ENCODE peak calls at places on chromosomes 4 and X, in seven cellular contexts. One of them, this sample, is unnamed.

GRCh38 chrX:46737462-46737861 is 21.5 kb downstream of the SLC9A7 start:
- DNase-seq in HCT116: no peak
- DNase-seq in HepG2: no peak
- DNase-seq in H1: no peak
- DNase-seq in SK-N-SH: no peak
- DNase-seq in GM12878: no peak
- DNase-seq in K562: no peak
- DNase-seq in this sample: no peak

GRCh38 chr4:3067473-3068001 is 6.8 kb downstream of the HTT-AS start:
- DNase-seq in HCT116: no peak
- DNase-seq in HepG2: no peak
- DNase-seq in H1: no peak
- DNase-seq in SK-N-SH: no peak
- DNase-seq in GM12878: no peak
- DNase-seq in K562: no peak
- DNase-seq in this sample: no peak

GRCh38 chrX:27619459-27619858 is 29.3 kb downstream of the DCAF8L2 start:
- DNase-seq in HCT116: no peak
- DNase-seq in HepG2: no peak
- DNase-seq in H1: no peak
- DNase-seq in SK-N-SH: no peak
- DNase-seq in GM12878: no peak
- DNase-seq in K562: no peak
- DNase-seq in this sample: no peak

GRCh38 chrX:153626025-153626633 is 20.9 kb upstream of the DUSP9 start:
- DNase-seq in HCT116: no peak
- DNase-seq in HepG2: no peak
- DNase-seq in H1: no peak
- DNase-seq in SK-N-SH: no peak
- DNase-seq in GM12878: no peak
- DNase-seq in K562: no peak
- DNase-seq in this sample: no peak

GRCh38 chr4:165766976-165767375 is 106.1 kb upstream of the TLL1 start:
- DNase-seq in HCT116: no peak
- DNase-seq in HepG2: no peak
- DNase-seq in H1: no peak
- DNase-seq in SK-N-SH: no peak
- DNase-seq in GM12878: no peak
- DNase-seq in K562: no peak
- DNase-seq in this sample: no peak

GRCh38 chr4:8581094-8581861 is 1.1 kb downstream of the GPR78 start:
- DNase-seq in HCT116: no peak
- DNase-seq in HepG2: no peak
- DNase-seq in H1: no peak
- DNase-seq in SK-N-SH: no peak
- DNase-seq in GM12878: no peak
- DNase-seq in K562: no peak
- DNase-seq in this sample: no peak

GRCh38 chr4:7183161-7183560 is 9.2 kb upstream of the SORCS2 start:
- DNase-seq in HCT116: no peak
- DNase-seq in HepG2: no peak
- DNase-seq in H1: no peak
- DNase-seq in SK-N-SH: no peak
- DNase-seq in GM12878: no peak
- DNase-seq in K562: no peak
- DNase-seq in this sample: no peak

GRCh38 chr4:8552581-8553205 is 27.5 kb upstream of the GPR78 start:
- DNase-seq in HCT116: no peak
- DNase-seq in HepG2: no peak
- DNase-seq in H1: no peak
- DNase-seq in SK-N-SH: peak; percentile 5
- DNase-seq in GM12878: no peak
- DNase-seq in K562: no peak
- DNase-seq in this sample: no peak

GRCh38 chr4:182807841-182808548 is 109.2 kb downstream of the DCTD start:
- DNase-seq in HCT116: no peak
- DNase-seq in HepG2: no peak
- DNase-seq in H1: no peak
- DNase-seq in SK-N-SH: no peak
- DNase-seq in GM12878: no peak
- DNase-seq in K562: no peak
- DNase-seq in this sample: no peak

GRCh38 chr4:123597586-123597985 is 201.0 kb downstream of the SPRY1 start:
- DNase-seq in HCT116: no peak
- DNase-seq in HepG2: no peak
- DNase-seq in H1: no peak
- DNase-seq in SK-N-SH: no peak
- DNase-seq in GM12878: no peak
- DNase-seq in K562: no peak
- DNase-seq in this sample: no peak

GRCh38 chr4:70993181-70994068 is at the start of gene DCK:
- DNase-seq in HCT116: peak; percentile 77
- DNase-seq in HepG2: peak; percentile 85
- DNase-seq in H1: peak; percentile 84
- DNase-seq in SK-N-SH: peak; percentile 96
- DNase-seq in GM12878: no peak
- DNase-seq in K562: peak; percentile 96
- DNase-seq in this sample: peak; percentile 20

GRCh38 chr4:157992038-157992706 is 180.7 kb downstream of the GASK1B start:
- DNase-seq in HCT116: peak; percentile 73
- DNase-seq in HepG2: peak; percentile 60
- DNase-seq in H1: no peak
- DNase-seq in SK-N-SH: peak; percentile 10
- DNase-seq in GM12878: no peak
- DNase-seq in K562: peak; percentile 57
- DNase-seq in this sample: no peak

GRCh38 chr4:183181081-183181480 is 82.0 kb downstream of the WWC2 start:
- DNase-seq in HCT116: no peak
- DNase-seq in HepG2: no peak
- DNase-seq in H1: no peak
- DNase-seq in SK-N-SH: no peak
- DNase-seq in GM12878: no peak
- DNase-seq in K562: no peak
- DNase-seq in this sample: no peak

GRCh38 chr4:25448379-25449109 is 71.5 kb downstream of the ANAPC4 start:
- DNase-seq in HCT116: no peak
- DNase-seq in HepG2: no peak
- DNase-seq in H1: no peak
- DNase-seq in SK-N-SH: no peak
- DNase-seq in GM12878: no peak
- DNase-seq in K562: no peak
- DNase-seq in this sample: no peak

GRCh38 chr4:90051999-90052398 is 75.2 kb upstream of the CCSER1 start:
- DNase-seq in HCT116: no peak
- DNase-seq in HepG2: no peak
- DNase-seq in H1: no peak
- DNase-seq in SK-N-SH: no peak
- DNase-seq in GM12878: no peak
- DNase-seq in K562: no peak
- DNase-seq in this sample: no peak

GRCh38 chr4:8157944-8158709 is 486 bp downstream of the ABLIM2 start:
- DNase-seq in HCT116: no peak
- DNase-seq in HepG2: no peak
- DNase-seq in H1: no peak
- DNase-seq in SK-N-SH: no peak
- DNase-seq in GM12878: no peak
- DNase-seq in K562: no peak
- DNase-seq in this sample: no peak

GRCh38 chrX:120120223-120120622 is 4.5 kb upstream of the RHOXF1 start:
- DNase-seq in HCT116: no peak
- DNase-seq in HepG2: no peak
- DNase-seq in H1: no peak
- DNase-seq in SK-N-SH: no peak
- DNase-seq in GM12878: no peak
- DNase-seq in K562: no peak
- DNase-seq in this sample: no peak

GRCh38 chr4:3481113-3481531 is 18.0 kb downstream of the DOK7 start:
- DNase-seq in HCT116: no peak
- DNase-seq in HepG2: no peak
- DNase-seq in H1: peak; percentile 50
- DNase-seq in SK-N-SH: no peak
- DNase-seq in GM12878: no peak
- DNase-seq in K562: no peak
- DNase-seq in this sample: no peak

GRCh38 chr4:3293410-3294391 is 880 bp downstream of the RGS12 start:
- DNase-seq in HCT116: no peak
- DNase-seq in HepG2: no peak
- DNase-seq in H1: no peak
- DNase-seq in SK-N-SH: no peak
- DNase-seq in GM12878: no peak
- DNase-seq in K562: no peak
- DNase-seq in this sample: no peak

GRCh38 chr4:145609494-145610427 is 9.4 kb upstream of the MMAA start:
- DNase-seq in HCT116: peak; percentile 68
- DNase-seq in HepG2: peak; percentile 58
- DNase-seq in H1: no peak
- DNase-seq in SK-N-SH: peak; percentile 41
- DNase-seq in GM12878: peak; percentile 58
- DNase-seq in K562: peak; percentile 42
- DNase-seq in this sample: no peak

GRCh38 chr4:154076921-154077320 is 288.0 kb upstream of the SFRP2 start:
- DNase-seq in HCT116: no peak
- DNase-seq in HepG2: no peak
- DNase-seq in H1: no peak
- DNase-seq in SK-N-SH: no peak
- DNase-seq in GM12878: no peak
- DNase-seq in K562: no peak
- DNase-seq in this sample: no peak

GRCh38 chr4:189084671-189085070 is 856.0 kb upstream of the FRG1 start:
- DNase-seq in HCT116: peak; percentile 33
- DNase-seq in HepG2: no peak
- DNase-seq in H1: no peak
- DNase-seq in SK-N-SH: no peak
- DNase-seq in GM12878: no peak
- DNase-seq in K562: no peak
- DNase-seq in this sample: no peak

DNA sequence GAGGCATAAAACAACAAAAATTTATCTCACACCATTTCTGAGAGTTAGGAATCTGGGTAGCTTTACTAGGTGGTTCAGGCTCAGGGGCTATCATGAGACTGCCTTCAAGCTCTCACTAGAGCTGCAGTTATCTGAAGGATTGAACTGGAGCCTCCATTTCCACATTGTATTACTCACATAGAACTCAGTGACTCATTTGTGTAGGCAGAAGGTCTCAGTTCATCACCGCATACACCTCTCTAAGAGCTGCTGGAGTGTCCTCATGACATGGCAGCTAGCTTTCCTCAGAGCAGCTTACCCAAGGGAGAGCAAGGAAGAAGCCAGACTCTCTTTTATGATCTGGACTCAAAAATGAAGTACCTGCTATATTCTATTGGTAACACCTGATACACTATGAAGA is 389.2 kb downstream of the IQCM start:
- DNase-seq in HCT116: no peak
- DNase-seq in HepG2: no peak
- DNase-seq in H1: no peak
- DNase-seq in SK-N-SH: no peak
- DNase-seq in GM12878: no peak
- DNase-seq in K562: no peak
- DNase-seq in this sample: no peak
- H3K4me1 ChIP-seq in HCT116: no peaks in the 10 kb centered on the region
- H3K4me1 ChIP-seq in HepG2: no peaks in the 10 kb centered on the region
- H3K4me1 ChIP-seq in H1: no peaks in the 10 kb centered on the region
- H3K4me1 ChIP-seq in SK-N-SH: no peaks in the 10 kb centered on the region
- H3K4me1 ChIP-seq in GM12878: no peaks in the 10 kb centered on the region
- H3K4me1 ChIP-seq in K562: no peaks in the 10 kb centered on the region
- H3K4me1 ChIP-seq in this sample: no peaks in the 10 kb centered on the region

DNA sequence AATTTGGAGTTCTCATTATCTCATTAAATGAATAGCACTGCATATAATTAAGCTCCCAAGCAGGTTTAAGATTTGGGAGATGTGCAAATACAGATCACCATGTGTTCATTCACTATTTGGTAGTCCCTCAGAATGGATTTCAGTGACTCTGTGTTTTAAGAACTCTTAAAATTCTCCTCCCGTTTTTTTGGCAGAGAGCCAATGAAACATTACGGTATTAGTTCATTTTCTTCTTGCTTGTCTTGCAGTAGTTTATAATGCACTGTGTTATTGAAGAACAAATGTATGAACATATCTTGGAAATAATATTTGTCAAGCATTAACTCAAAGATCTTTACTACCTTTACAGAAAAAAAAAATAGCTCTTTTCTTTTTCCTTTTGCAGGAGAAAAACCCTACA is 32.7 kb downstream of the KLF3 start:
- DNase-seq in HCT116: no peak
- DNase-seq in HepG2: no peak
- DNase-seq in H1: no peak
- DNase-seq in SK-N-SH: no peak
- DNase-seq in GM12878: no peak
- DNase-seq in K562: no peak
- DNase-seq in this sample: no peak
- TF ChIP-seq SIN3A in HCT116: no peak
- TF ChIP-seq SIN3A in HepG2: no peak
- TF ChIP-seq SIN3A in H1: no peak
- TF ChIP-seq SIN3A in SK-N-SH: no peak
- TF ChIP-seq SIN3A in GM12878: no peak
- TF ChIP-seq SIN3A in K562: no peak
- TF ChIP-seq SIN3A in this sample: no peak

DNA sequence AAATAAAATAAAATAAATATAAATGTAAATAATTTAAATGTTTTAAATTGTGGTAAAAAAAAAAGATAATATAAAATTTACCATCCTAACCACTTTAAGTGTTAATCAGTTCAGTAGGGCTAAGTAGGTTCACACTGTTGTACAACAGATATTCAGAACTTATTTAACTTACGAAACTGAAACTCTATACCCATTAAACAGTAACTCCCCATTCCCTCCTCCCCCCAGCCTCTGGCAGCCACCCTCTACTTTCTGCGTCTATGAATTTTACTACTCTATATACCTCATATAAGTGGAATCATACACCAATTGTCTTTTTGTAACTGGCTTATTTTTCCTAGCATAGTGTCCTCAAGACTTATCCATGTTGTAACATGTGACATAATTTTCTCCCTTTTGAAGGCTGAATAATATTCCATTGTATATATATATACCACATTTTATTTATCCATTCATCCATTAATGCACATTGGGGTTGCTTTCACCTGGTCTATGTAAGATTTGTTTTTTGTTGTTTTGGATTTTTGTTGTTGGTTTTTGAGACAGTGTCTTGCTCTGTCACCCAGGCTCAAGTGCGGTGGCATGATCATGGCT is 32.5 kb upstream of the ELF2 start:
- DNase-seq in HCT116: no peak
- DNase-seq in HepG2: no peak
- DNase-seq in H1: no peak
- DNase-seq in SK-N-SH: no peak
- DNase-seq in GM12878: no peak
- DNase-seq in K562: no peak
- DNase-seq in this sample: no peak
- H3K4me1 ChIP-seq in HCT116: peaks cover 5% of the 10 kb centered on the region
- H3K4me1 ChIP-seq in HepG2: peaks cover 36% of the 10 kb centered on the region
- H3K4me1 ChIP-seq in H1: no peaks in the 10 kb centered on the region
- H3K4me1 ChIP-seq in SK-N-SH: peaks cover 8% of the 10 kb centered on the region
- H3K4me1 ChIP-seq in GM12878: peaks cover 6% of the 10 kb centered on the region
- H3K4me1 ChIP-seq in K562: peaks cover 8% of the 10 kb centered on the region
- H3K4me1 ChIP-seq in this sample: no peaks in the 10 kb centered on the region

DNA sequence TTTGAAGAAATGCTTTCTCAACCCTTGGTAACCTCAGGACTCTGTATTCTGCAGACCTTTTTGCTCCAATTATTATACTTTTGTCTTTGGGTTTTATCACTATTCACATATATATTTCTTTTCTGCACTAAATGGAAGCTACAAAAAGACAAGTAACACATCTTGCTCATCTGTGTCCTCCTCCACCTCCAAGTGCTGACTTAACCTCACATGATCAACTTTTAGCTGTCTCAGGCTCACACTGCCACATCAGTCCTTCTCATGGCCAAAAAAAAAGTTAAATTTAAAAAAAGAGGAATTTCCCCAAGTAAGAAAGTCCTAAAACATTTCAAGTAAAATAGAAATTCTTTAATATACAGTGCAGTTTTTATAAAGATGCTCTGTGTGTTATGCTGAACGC is 37.7 kb downstream of the ARAP2 start:
- DNase-seq in HCT116: no peak
- DNase-seq in HepG2: no peak
- DNase-seq in H1: no peak
- DNase-seq in SK-N-SH: no peak
- DNase-seq in GM12878: no peak
- DNase-seq in K562: no peak
- DNase-seq in this sample: no peak
- TF ChIP-seq SIN3A in HCT116: no peak
- TF ChIP-seq SIN3A in HepG2: no peak
- TF ChIP-seq SIN3A in H1: no peak
- TF ChIP-seq SIN3A in SK-N-SH: no peak
- TF ChIP-seq SIN3A in GM12878: no peak
- TF ChIP-seq SIN3A in K562: no peak
- TF ChIP-seq SIN3A in this sample: no peak

This sample was measured in Panc1.